ENCODE peak calls at places on chromosome 22, in four cellular contexts. R is GM12878, S is K562, D is SK-N-SH. J is an unnamed sample.
A peak's percentile ranks its signal among the peaks of the same experiment; 100 is the strongest.

GRCh38 chr22:45621836-45622600 is 49.6 kb upstream of the ATXN10 start:
- DNase-seq in R (no peak), D (no peak), S (no peak), J (no peak)

GRCh38 chr22:43840851-43841250 is 21.5 kb downstream of the SULT4A1 start:
- DNase-seq in S (no peak), R (no peak), D (no peak), J (no peak)

GRCh38 chr22:32830473-32830872 is 29.0 kb downstream of the TIMP3 start:
- DNase-seq in R (no peak), S (no peak), D (no peak), J (peak; percentile 28)

GRCh38 chr22:28955817-28956216 is 72.4 kb downstream of the ZNRF3 start:
- DNase-seq in D (no peak), S (no peak), R (peak; percentile 60), J (no peak)

GRCh38 chr22:25840162-25840561 is 98.2 kb downstream of the MYO18B start:
- DNase-seq in D (no peak), S (no peak), R (no peak), J (no peak)

GRCh38 chr22:46661221-46661851 is 41.1 kb downstream of the GRAMD4 start:
- DNase-seq in D (peak; percentile 77), S (no peak), R (no peak), J (no peak)

GRCh38 chr22:50184004-50184461 is 1.7 kb upstream of the TRABD start:
- DNase-seq in S (no peak), D (no peak), R (no peak), J (no peak)

GRCh38 chr22:44448271-44448780 is 49.7 kb downstream of the RTL6 start:
- DNase-seq in D (peak; percentile 49), S (no peak), R (no peak), J (no peak)

GRCh38 chr22:43853328-43853931 is 8.9 kb downstream of the SULT4A1 start:
- DNase-seq in D (no peak), S (no peak), R (no peak), J (peak; percentile 42)

GRCh38 chr22:43289976-43290663 is 53.1 kb downstream of the SCUBE1 start:
- DNase-seq in R (no peak), D (peak; percentile 54), S (no peak), J (no peak)

GRCh38 chr22:25764270-25765015 is 22.5 kb downstream of the MYO18B start:
- DNase-seq in R (no peak), D (peak; percentile 42), S (no peak), J (peak; percentile 72)

GRCh38 chr22:20159088-20159487 is 8.2 kb upstream of the CCDC188 start:
- DNase-seq in D (no peak), S (no peak), R (no peak), J (peak; percentile 72)

GRCh38 chr22:33756508-33756949 is 163.7 kb downstream of the LARGE1 start:
- DNase-seq in S (no peak), R (no peak), D (peak; percentile 14), J (peak; percentile 39)

GRCh38 chr22:19691721-19692341 is 22.5 kb upstream of the SEPTIN5 start:
- DNase-seq in D (no peak), R (no peak), S (peak; percentile 92), J (no peak)

GRCh38 chr22:29113329-29113728 is 40.5 kb downstream of the KREMEN1 start:
- DNase-seq in D (no peak), R (no peak), S (no peak), J (no peak)

GRCh38 chr22:21026783-21027692 is 5.3 kb downstream of the SLC7A4 start:
- DNase-seq in R (no peak), S (no peak), D (no peak), J (no peak)

GRCh38 chr22:21855715-21856114 is 11.7 kb downstream of the MAPK1 start:
- DNase-seq in R (no peak), D (no peak), S (peak; percentile 68), J (no peak)

GRCh38 chr22:20405291-20405930 is 11.5 kb downstream of the ZNF74 start:
- DNase-seq in S (peak; percentile 32), D (no peak), R (no peak), J (no peak)

GRCh38 chr22:35140879-35141745 is 75.2 kb downstream of the ISX start:
- DNase-seq in R (no peak), S (peak; percentile 50), D (peak; percentile 23), J (peak; percentile 81)

GRCh38 chr22:19406846-19407245 is 24.7 kb downstream of the HIRA start:
- DNase-seq in R (no peak), S (no peak), D (no peak), J (no peak)

GRCh38 chr22:45262931-45263789 is 21.6 kb upstream of the UPK3A start:
- DNase-seq in R (peak; percentile 71), S (no peak), D (no peak), J (no peak)

GRCh38 chr22:20571531-20572007 is 64.2 kb downstream of the MED15 start:
- DNase-seq in D (peak; percentile 81), R (no peak), S (peak; percentile 96), J (peak; percentile 72)

GRCh38 chr22:49190816-49191505 is 636.7 kb downstream of the BRD1 start:
- DNase-seq in S (no peak), D (no peak), R (no peak), J (no peak)

GRCh38 chr22:49954991-49955580 is 5.5 kb upstream of the PIM3 start:
- DNase-seq in S (no peak), R (no peak), D (no peak), J (no peak)

GRCh38 chr22:20239951-20240773 is 28.0 kb downstream of the RTN4R start:
- DNase-seq in R (no peak), S (peak; percentile 66), D (peak; percentile 63), J (peak; percentile 36)

GRCh38 chr22:19598054-19598855 is 74.0 kb upstream of the CLDN5 start:
- DNase-seq in D (no peak), S (peak; percentile 28), R (no peak), J (no peak)

GRCh38 chr22:17694752-17695151 is 56.2 kb downstream of the BCL2L13 start:
- DNase-seq in D (no peak), R (no peak), S (no peak), J (no peak)

GRCh38 chr22:28894320-28894719 is 10.9 kb downstream of the ZNRF3 start:
- DNase-seq in R (no peak), S (no peak), D (no peak), J (no peak)

GRCh38 chr22:44860311-44860710 is 107.9 kb downstream of the ARHGAP8 start:
- DNase-seq in R (no peak), D (no peak), S (no peak), J (no peak)

GRCh38 chr22:29004647-29005371 is 56.8 kb downstream of the C22orf31 start:
- DNase-seq in S (no peak), D (peak; percentile 28), R (no peak), J (peak; percentile 69)

GRCh38 chr22:50600541-50600940 is at the start of gene MAPK8IP2:
- DNase-seq in D (peak; percentile 93), S (peak; percentile 55), R (no peak), J (no peak)

GRCh38 chr22:22184277-22184807 is 60.2 kb upstream of the VPREB1 start:
- DNase-seq in S (no peak), D (no peak), R (no peak), J (no peak)

GRCh38 chr22:29156507-29156906 is 49.2 kb upstream of the EMID1 start:
- DNase-seq in D (no peak), S (peak; percentile 24), R (no peak), J (peak; percentile 69)

GRCh38 chr22:49404576-49405199 is 423.0 kb downstream of the BRD1 start:
- DNase-seq in D (no peak), S (no peak), R (no peak), J (no peak)

GRCh38 chr22:20514658-20515406 is 7.4 kb downstream of the MED15 start:
- DNase-seq in R (no peak), D (no peak), S (no peak), J (no peak)

GRCh38 chr22:23709107-23709506 is 18.3 kb downstream of the RGL4 start:
- DNase-seq in S (no peak), D (no peak), R (no peak), J (no peak)

GRCh38 chr22:23704062-23704461 is 13.2 kb downstream of the RGL4 start:
- DNase-seq in D (no peak), S (no peak), R (no peak), J (no peak)

GRCh38 chr22:23708270-23708669 is 17.5 kb downstream of the RGL4 start:
- DNase-seq in D (no peak), S (no peak), R (no peak), J (no peak)

GRCh38 chr22:23704829-23705228 is 14.0 kb downstream of the RGL4 start:
- DNase-seq in S (no peak), R (no peak), D (no peak), J (no peak)

DNA sequence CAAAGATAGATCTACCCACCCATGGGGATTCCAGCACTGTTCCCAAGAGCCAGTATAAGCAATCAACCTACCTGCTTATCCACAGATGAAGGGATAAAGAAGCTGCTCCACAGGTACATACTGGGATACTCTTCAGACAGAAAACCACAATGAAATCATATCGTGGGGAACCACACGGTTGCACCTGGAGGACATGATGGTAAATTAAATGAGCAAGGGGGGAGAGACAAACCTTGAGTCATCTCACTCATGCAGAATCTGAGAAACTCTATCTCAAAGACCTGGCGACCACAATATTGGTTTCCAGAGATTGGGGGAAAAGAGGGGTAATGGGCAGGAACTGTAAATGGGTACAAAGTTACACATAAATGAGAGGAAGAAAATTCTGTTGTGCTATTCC is 14.5 kb downstream of the RGL4 start:
- DNase-seq in S (no peak), D (no peak), R (no peak), J (no peak)
- TF ChIP-seq USF1 in S (no peak), D (no peak), R (no peak), J (no peak)

DNA sequence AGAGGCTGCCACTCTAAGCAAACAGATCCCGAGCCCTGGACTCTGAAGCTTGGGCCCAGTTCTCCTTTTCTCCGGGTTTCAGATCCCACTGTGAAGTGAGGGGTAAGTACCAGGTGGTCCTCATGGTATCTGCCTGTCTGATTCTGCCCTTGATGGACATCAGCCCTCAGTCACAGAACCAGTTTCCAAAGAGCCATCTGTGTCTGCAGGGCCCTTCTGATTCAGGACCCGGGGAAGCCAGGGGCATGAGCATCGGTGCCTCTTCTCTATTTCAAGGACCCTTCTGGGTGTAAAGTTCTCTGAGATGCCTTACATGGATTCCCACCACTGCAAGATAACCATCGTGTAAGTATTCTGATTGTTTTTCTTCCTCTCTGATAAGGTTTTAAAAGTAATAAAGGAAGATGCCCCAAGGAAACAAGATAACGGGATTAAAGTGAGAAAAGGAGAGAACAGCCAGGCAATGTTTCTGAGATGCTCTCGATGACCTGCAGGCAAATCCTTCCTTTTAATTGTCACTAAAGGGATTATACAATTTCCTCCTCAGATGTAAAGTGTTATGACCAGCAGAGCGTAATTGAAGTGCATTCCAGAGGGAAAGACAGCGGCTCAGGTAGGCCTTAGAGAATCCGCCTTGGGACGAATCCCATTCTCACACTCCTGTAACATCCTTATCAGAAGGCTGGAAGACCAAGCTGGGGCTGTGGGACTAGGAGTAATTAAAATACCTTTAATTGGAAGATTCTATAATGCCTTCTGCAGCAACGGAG is 924.3 kb downstream of the TBC1D22A start:
- DNase-seq in S (no peak), R (no peak), D (no peak), J (no peak)
- TF ChIP-seq USF1 in S (no peak), R (no peak), D (no peak), J (no peak)

DNA sequence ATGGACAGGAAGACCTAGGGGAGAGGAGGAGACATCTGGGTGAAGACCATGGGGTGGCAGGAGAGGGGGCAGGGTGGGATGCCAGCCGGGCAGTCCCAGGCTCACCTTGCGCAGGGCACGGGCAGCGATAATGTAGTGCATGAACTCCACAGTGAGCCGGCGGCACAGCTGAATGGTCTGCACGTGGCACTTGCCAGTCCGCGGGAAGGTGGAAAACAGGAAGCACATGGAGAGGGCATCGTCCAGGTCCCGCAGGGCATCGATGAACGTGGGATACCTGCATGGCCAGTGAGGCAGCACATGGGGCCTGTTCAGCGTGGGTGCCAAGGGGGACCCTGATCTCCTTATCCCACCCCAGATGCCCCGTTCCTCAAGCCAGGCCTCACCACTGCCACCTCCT is 7.3 kb downstream of the PES1 start:
- DNase-seq in D (no peak), S (no peak), R (no peak), J (no peak)
- TF ChIP-seq USF1 in D (no peak), S (no peak), R (no peak), J (no peak)

GRCh38 chr22:31828739-31829138 is 74.9 kb downstream of the DEPDC5 start:
- DNase-seq in D (no peak), S (no peak), R (peak; percentile 43), J (no peak)
- TF ChIP-seq USF1 in D (no peak), S (no peak), R (no peak), J (no peak)

J was measured in WTC11.